ENCODE peak calls at places on chromosomes 1 and 21, in nine cellular contexts. U is NCI-H146; R is stimulated activated CD8-positive, alpha-beta memory T cell treated with anti-CD3 and anti-CD28 coated beads, Interleukin-15, amount 100 ng/mL, for 4 hours; L is MCF 10A; S is esophagus squamous epithelium; B is KBM-7; Z is NAMALWA; M is fibroblast of the aortic adventitia; P is NCI-H2081. H is an unnamed sample.

GRCh38 chr21:29656504-29657227 is 283.1 kb downstream of the GRIK1 start:
- DNase-seq in U (no peak), R (no peak), L (peak), S (no peak), B (peak), Z (no peak), M (peak), P (no peak), H (peak)

GRCh38 chr1:223556414-223557124 is 108.9 kb downstream of the CAPN8 start:
- DNase-seq in U (no peak), R (no peak), L (peak), S (no peak), B (peak), Z (peak), M (peak), P (peak), H (peak)

GRCh38 chr1:110787328-110788071 is 85.4 kb upstream of the CD53 start:
- DNase-seq in U (no peak), R (no peak), L (no peak), S (no peak), B (peak), Z (peak), M (no peak), P (no peak), H (no peak)

GRCh38 chr1:61202854-61203603 is 120.7 kb downstream of the NFIA start:
- DNase-seq in U (no peak), R (no peak), L (peak), S (no peak), B (no peak), Z (no peak), M (peak), P (no peak), H (no peak)

GRCh38 chr1:18927082-18927653 is 24.8 kb upstream of the ALDH4A1 start:
- DNase-seq in U (no peak), R (no peak), L (peak), S (no peak), B (no peak), Z (peak), M (no peak), P (no peak), H (peak)

GRCh38 chr1:52365091-52365745 is 787 bp downstream of the CC2D1B start:
- DNase-seq in U (no peak), R (no peak), L (peak), S (no peak), B (peak), Z (peak), M (peak), P (peak), H (no peak)

GRCh38 chr1:207962716-207963428 is 51.9 kb upstream of the CD34 start:
- DNase-seq in U (peak), R (peak), L (no peak), S (no peak), B (no peak), Z (no peak), M (peak), P (no peak), H (no peak)

GRCh38 chr1:214427871-214428277 is 123.5 kb downstream of the PTPN14 start:
- DNase-seq in U (no peak), R (peak), L (peak), S (no peak), B (peak), Z (peak), M (peak), P (no peak), H (peak)

GRCh38 chr1:21855257-21856096 is 43.4 kb downstream of the LDLRAD2 start:
- DNase-seq in U (peak), R (no peak), L (peak), S (no peak), B (no peak), Z (no peak), M (no peak), P (no peak), H (no peak)

GRCh38 chr1:7703321-7704213 is 67.5 kb upstream of the VAMP3 start:
- DNase-seq in U (peak), R (no peak), L (no peak), S (no peak), B (no peak), Z (no peak), M (no peak), P (peak), H (no peak)

GRCh38 chr1:183443025-183443424 is 24.8 kb upstream of the NMNAT2 start:
- DNase-seq in U (no peak), R (no peak), L (no peak), S (no peak), B (no peak), Z (no peak), M (peak), P (peak), H (no peak)

GRCh38 chr1:160108888-160109662 is 6.5 kb upstream of the ATP1A2 start:
- DNase-seq in U (peak), R (no peak), L (peak), S (no peak), B (peak), Z (peak), M (peak), P (peak), H (no peak)

GRCh38 chr1:99682291-99682751 is 36.4 kb downstream of the PALMD start:
- DNase-seq in U (no peak), R (no peak), L (peak), S (no peak), B (no peak), Z (no peak), M (peak), P (no peak), H (no peak)

GRCh38 chr1:162416909-162417308 is 5.0 kb upstream of the SH2D1B start:
- DNase-seq in U (no peak), R (no peak), L (no peak), S (no peak), B (no peak), Z (no peak), M (no peak), P (no peak), H (no peak)

GRCh38 chr1:198904356-198904755 is 265.5 kb downstream of the PTPRC start:
- DNase-seq in U (no peak), R (no peak), L (peak), S (no peak), B (no peak), Z (no peak), M (no peak), P (no peak), H (no peak)

GRCh38 chr21:38175321-38175720 is 81.5 kb upstream of the KCNJ15 start:
- DNase-seq in U (no peak), R (no peak), L (no peak), S (no peak), B (no peak), Z (no peak), M (peak), P (no peak), H (no peak)

GRCh38 chr1:44537538-44537937 is 132.5 kb downstream of the RNF220 start:
- DNase-seq in U (no peak), R (no peak), L (no peak), S (no peak), B (no peak), Z (no peak), M (no peak), P (no peak), H (no peak)

GRCh38 chr1:58982259-58982998 is 198.6 kb upstream of the JUN start:
- DNase-seq in U (peak), R (no peak), L (no peak), S (no peak), B (no peak), Z (no peak), M (peak), P (peak), H (peak)

GRCh38 chr1:234923626-234924025 is 205.0 kb downstream of the TOMM20 start:
- DNase-seq in U (no peak), R (no peak), L (no peak), S (no peak), B (no peak), Z (no peak), M (no peak), P (no peak), H (no peak)

GRCh38 chr1:818611-819291 is 105.0 kb upstream of the SAMD11 start:
- DNase-seq in U (no peak), R (no peak), L (no peak), S (no peak), B (no peak), Z (no peak), M (peak), P (no peak), H (no peak)

GRCh38 chr1:29709711-29710169 is 473.4 kb downstream of the PTPRU start:
- DNase-seq in U (no peak), R (no peak), L (peak), S (no peak), B (no peak), Z (no peak), M (peak), P (peak), H (peak)

GRCh38 chr1:232868793-232869491 is 63.7 kb downstream of the MAP10 start:
- DNase-seq in U (peak), R (no peak), L (peak), S (no peak), B (no peak), Z (no peak), M (peak), P (peak), H (peak)

GRCh38 chr1:210010161-210010560 is 72.1 kb downstream of the SYT14 start:
- DNase-seq in U (no peak), R (no peak), L (no peak), S (no peak), B (no peak), Z (no peak), M (no peak), P (no peak), H (no peak)

GRCh38 chr1:27071049-27071416 is 58.4 kb upstream of the TENT5B start:
- DNase-seq in U (no peak), R (no peak), L (no peak), S (no peak), B (no peak), Z (no peak), M (no peak), P (no peak), H (peak)

GRCh38 chr21:37272897-37273296 is 5.8 kb upstream of the VPS26C start:
- DNase-seq in U (no peak), R (no peak), L (no peak), S (no peak), B (no peak), Z (no peak), M (no peak), P (no peak), H (no peak)

GRCh38 chr1:145872421-145872891 is 13.2 kb downstream of the ANKRD35 start:
- DNase-seq in U (no peak), R (no peak), L (no peak), S (no peak), B (no peak), Z (no peak), M (peak), P (no peak), H (no peak)

GRCh38 chr1:201255470-201256362 is 27.6 kb upstream of the PKP1 start:
- DNase-seq in U (no peak), R (no peak), L (no peak), S (no peak), B (no peak), Z (no peak), M (no peak), P (no peak), H (no peak)

H was measured in SHP77.